ENCODE peak calls at places on chromosomes 7 and 10, in four cellular contexts. One of them, this sample, is unnamed.
A peak's percentile ranks its signal among the peaks of the same experiment; 100 is the strongest.

GRCh38 chr10:28431139-28431538 is 101.8 kb upstream of the WAC start:
- DNase-seq in stimulated activated CD4-positive, alpha-beta T cell treated with anti-CD3 and anti-CD28 coated beads, Interleukin-4, amount 100 ng/mL, for 1 hour: no peak
- DNase-seq in fibroblast of lung: no peak
- DNase-seq in GM04503: no peak
- DNase-seq in this sample: no peak

GRCh38 chr10:89263531-89263930 is 12.0 kb upstream of the LIPA start:
- DNase-seq in fibroblast of lung: no peak
- DNase-seq in stimulated activated CD4-positive, alpha-beta T cell treated with anti-CD3 and anti-CD28 coated beads, Interleukin-4, amount 100 ng/mL, for 1 hour: no peak
- DNase-seq in GM04503: no peak
- DNase-seq in this sample: no peak

GRCh38 chr10:78974409-78975317 is 94.1 kb upstream of the ZMIZ1 start:
- DNase-seq in fibroblast of lung: peak; percentile 84
- DNase-seq in stimulated activated CD4-positive, alpha-beta T cell treated with anti-CD3 and anti-CD28 coated beads, Interleukin-4, amount 100 ng/mL, for 1 hour: peak; percentile 66
- DNase-seq in GM04503: peak; percentile 49
- DNase-seq in this sample: peak; percentile 91

GRCh38 chr10:3813986-3814831 is 29.2 kb upstream of the KLF6 start:
- DNase-seq in stimulated activated CD4-positive, alpha-beta T cell treated with anti-CD3 and anti-CD28 coated beads, Interleukin-4, amount 100 ng/mL, for 1 hour: no peak
- DNase-seq in GM04503: peak; percentile 85
- DNase-seq in fibroblast of lung: peak; percentile 64
- DNase-seq in this sample: peak; percentile 61

GRCh38 chr10:8911032-8911431 is 856.5 kb downstream of the GATA3 start:
- DNase-seq in stimulated activated CD4-positive, alpha-beta T cell treated with anti-CD3 and anti-CD28 coated beads, Interleukin-4, amount 100 ng/mL, for 1 hour: no peak
- DNase-seq in GM04503: no peak
- DNase-seq in fibroblast of lung: no peak
- DNase-seq in this sample: no peak

GRCh38 chr10:113425596-113425995 is 127.3 kb upstream of the HABP2 start:
- DNase-seq in fibroblast of lung: no peak
- DNase-seq in GM04503: no peak
- DNase-seq in stimulated activated CD4-positive, alpha-beta T cell treated with anti-CD3 and anti-CD28 coated beads, Interleukin-4, amount 100 ng/mL, for 1 hour: no peak
- DNase-seq in this sample: no peak

GRCh38 chr10:50577681-50578350 is 45.9 kb downstream of the SGMS1 start:
- DNase-seq in stimulated activated CD4-positive, alpha-beta T cell treated with anti-CD3 and anti-CD28 coated beads, Interleukin-4, amount 100 ng/mL, for 1 hour: no peak
- DNase-seq in fibroblast of lung: peak; percentile 58
- DNase-seq in GM04503: no peak
- DNase-seq in this sample: peak; percentile 66

GRCh38 chr7:107078517-107078966 is 34.0 kb downstream of the PRKAR2B start:
- DNase-seq in stimulated activated CD4-positive, alpha-beta T cell treated with anti-CD3 and anti-CD28 coated beads, Interleukin-4, amount 100 ng/mL, for 1 hour: no peak
- DNase-seq in GM04503: no peak
- DNase-seq in fibroblast of lung: peak; percentile 51
- DNase-seq in this sample: peak; percentile 58

GRCh38 chr10:132638130-132638515 is 100.5 kb downstream of the INPP5A start:
- DNase-seq in stimulated activated CD4-positive, alpha-beta T cell treated with anti-CD3 and anti-CD28 coated beads, Interleukin-4, amount 100 ng/mL, for 1 hour: no peak
- DNase-seq in GM04503: no peak
- DNase-seq in fibroblast of lung: no peak
- DNase-seq in this sample: no peak

GRCh38 chr10:71351628-71352319 is 32.7 kb downstream of the SLC29A3 start:
- DNase-seq in GM04503: no peak
- DNase-seq in fibroblast of lung: no peak
- DNase-seq in stimulated activated CD4-positive, alpha-beta T cell treated with anti-CD3 and anti-CD28 coated beads, Interleukin-4, amount 100 ng/mL, for 1 hour: no peak
- DNase-seq in this sample: no peak

GRCh38 chr10:100912013-100912608 is 652 bp upstream of the SLF2 start:
- DNase-seq in fibroblast of lung: no peak
- DNase-seq in GM04503: no peak
- DNase-seq in stimulated activated CD4-positive, alpha-beta T cell treated with anti-CD3 and anti-CD28 coated beads, Interleukin-4, amount 100 ng/mL, for 1 hour: no peak
- DNase-seq in this sample: peak; percentile 43

GRCh38 chr7:44538798-44539668 is 2.1 kb downstream of the NPC1L1 start:
- DNase-seq in fibroblast of lung: no peak
- DNase-seq in stimulated activated CD4-positive, alpha-beta T cell treated with anti-CD3 and anti-CD28 coated beads, Interleukin-4, amount 100 ng/mL, for 1 hour: no peak
- DNase-seq in GM04503: no peak
- DNase-seq in this sample: no peak

GRCh38 chr10:78109210-78109609 is 75.5 kb downstream of the RPS24 start:
- DNase-seq in fibroblast of lung: no peak
- DNase-seq in stimulated activated CD4-positive, alpha-beta T cell treated with anti-CD3 and anti-CD28 coated beads, Interleukin-4, amount 100 ng/mL, for 1 hour: no peak
- DNase-seq in GM04503: no peak
- DNase-seq in this sample: no peak

GRCh38 chr10:132450466-132450824 is 53.4 kb downstream of the PWWP2B start:
- DNase-seq in stimulated activated CD4-positive, alpha-beta T cell treated with anti-CD3 and anti-CD28 coated beads, Interleukin-4, amount 100 ng/mL, for 1 hour: no peak
- DNase-seq in GM04503: no peak
- DNase-seq in fibroblast of lung: no peak
- DNase-seq in this sample: no peak

GRCh38 chr10:25206693-25207414 is 32.1 kb downstream of the GPR158 start:
- DNase-seq in GM04503: no peak
- DNase-seq in stimulated activated CD4-positive, alpha-beta T cell treated with anti-CD3 and anti-CD28 coated beads, Interleukin-4, amount 100 ng/mL, for 1 hour: no peak
- DNase-seq in fibroblast of lung: no peak
- DNase-seq in this sample: no peak

This sample was measured in astrocyte.